ENCODE peak calls at places on chromosomes 4 and X, in ten cellular contexts. R is ureter, B is cardiac muscle cell, E is NCI-H2029, N is ACHN, C is body of pancreas, I is cerebellar cortex, U is DMS53, Q is M059J, P is EL. D is an unnamed sample.

GRCh38 chr4:84379881-84380618 is 119.0 kb downstream of the NKX6-1 start:
- DNase-seq in I (no peak), N (peak; percentile 94), P (peak; percentile 61), R (no peak), B (peak; percentile 7), C (no peak), U (no peak), Q (peak; percentile 48), E (no peak), D (no peak)

GRCh38 chr4:110587666-110588285 is 35.1 kb downstream of the PITX2 start:
- DNase-seq in R (no peak), B (no peak), N (no peak), P (no peak), Q (no peak), U (no peak), I (no peak), E (no peak), C (no peak), D (no peak)

GRCh38 chr4:386708-387105 is 49.1 kb downstream of the ZNF141 start:
- DNase-seq in B (no peak), P (no peak), E (no peak), N (no peak), I (no peak), U (no peak), C (no peak), Q (no peak), R (no peak), D (no peak)

GRCh38 chrX:76253432-76253831 is 80.6 kb downstream of the PBDC1 start:
- DNase-seq in U (peak; percentile 58), R (no peak), P (peak; percentile 33), E (no peak), B (peak; percentile 53), N (peak; percentile 30), C (peak; percentile 11), Q (peak; percentile 64), I (peak; percentile 44), D (no peak)

GRCh38 chr4:173319696-173320095 is 14.5 kb downstream of the HMGB2 start:
- DNase-seq in R (no peak), U (no peak), N (no peak), B (peak; percentile 79), E (no peak), C (no peak), Q (no peak), I (no peak), P (no peak), D (no peak)

GRCh38 chr4:77342170-77342810 is 185.3 kb downstream of the CCNG2 start:
- DNase-seq in N (no peak), R (no peak), B (no peak), C (no peak), P (no peak), U (peak; percentile 13), Q (no peak), E (no peak), I (no peak), D (no peak)

GRCh38 chrX:137236837-137237236 is 203.0 kb upstream of the GPR101 start:
- DNase-seq in C (no peak), U (no peak), B (no peak), P (no peak), R (no peak), I (no peak), N (no peak), Q (no peak), E (no peak), D (no peak)

GRCh38 chrX:96181571-96181970 is 503.1 kb upstream of the DIAPH2 start:
- DNase-seq in C (no peak), N (no peak), I (no peak), B (no peak), Q (no peak), U (no peak), E (no peak), P (no peak), R (no peak), D (no peak)

GRCh38 chr4:122480023-122480422 is 23.5 kb upstream of the IL2 start:
- DNase-seq in R (no peak), Q (peak; percentile 81), P (peak; percentile 31), C (no peak), U (no peak), B (peak; percentile 84), E (no peak), N (peak; percentile 55), I (no peak), D (no peak)

GRCh38 chrX:124796989-124797388 is 450.6 kb downstream of the SH2D1A start:
- DNase-seq in I (no peak), B (no peak), Q (no peak), U (no peak), P (no peak), E (no peak), C (no peak), R (no peak), N (no peak), D (no peak)

GRCh38 chrX:10038585-10038984 is 71.4 kb downstream of the CLDN34 start:
- DNase-seq in C (no peak), U (no peak), R (no peak), B (no peak), N (no peak), P (no peak), E (no peak), I (no peak), Q (no peak), D (no peak)

GRCh38 chr4:21013501-21013900 is 313.2 kb downstream of the PACRGL start:
- DNase-seq in Q (no peak), U (no peak), N (no peak), R (no peak), B (no peak), P (no peak), C (no peak), I (no peak), E (no peak), D (no peak)

GRCh38 chr4:174018236-174018635 is 265.2 kb downstream of the FBXO8 start:
- DNase-seq in R (no peak), N (no peak), I (no peak), U (peak; percentile 5), E (no peak), C (no peak), Q (no peak), P (no peak), B (no peak), D (no peak)

GRCh38 chr4:53431052-53431451 is 53.6 kb downstream of the FIP1L1 start:
- DNase-seq in Q (no peak), B (no peak), E (no peak), P (no peak), I (no peak), U (no peak), C (no peak), N (no peak), R (no peak), D (no peak)

GRCh38 chrX:137432609-137433008 is 133.3 kb upstream of the ZIC3 start:
- DNase-seq in I (peak; percentile 46), R (no peak), P (no peak), B (no peak), U (peak; percentile 77), N (peak; percentile 1), C (no peak), E (peak; percentile 21), Q (peak; percentile 5), D (no peak)

GRCh38 chrX:87517571-87518141 is at the start of gene KLHL4:
- DNase-seq in C (no peak), P (no peak), B (peak; percentile 97), R (no peak), U (peak; percentile 82), I (no peak), N (peak; percentile 45), Q (peak; percentile 67), E (no peak), D (no peak)

GRCh38 chrX:72258174-72258573 is 18.9 kb downstream of the RPS4X start:
- DNase-seq in B (peak; percentile 77), R (no peak), I (no peak), E (no peak), U (peak; percentile 75), C (no peak), N (peak; percentile 28), Q (peak; percentile 73), P (peak; percentile 81), D (no peak)

GRCh38 chrX:69374569-69374968 is 129.6 kb upstream of the NALF2 start:
- DNase-seq in R (no peak), P (no peak), C (no peak), I (no peak), N (no peak), Q (no peak), U (no peak), B (peak; percentile 8), E (no peak), D (no peak)

GRCh38 chr4:77036206-77036605 is 39.6 kb downstream of the CCNI start:
- DNase-seq in R (no peak), U (no peak), I (no peak), N (no peak), E (no peak), P (peak; percentile 77), Q (peak; percentile 16), C (no peak), B (peak; percentile 93), D (no peak)

GRCh38 chrX:65596270-65596669 is 61.7 kb upstream of the LAS1L start:
- DNase-seq in N (no peak), P (peak; percentile 56), C (no peak), U (peak; percentile 36), Q (peak; percentile 89), I (no peak), R (no peak), E (no peak), B (peak; percentile 41), D (no peak)

GRCh38 chrX:12610079-12610478 is 181.1 kb upstream of the PRPS2 start:
- DNase-seq in Q (peak; percentile 91), C (no peak), P (peak; percentile 74), R (no peak), E (no peak), B (peak; percentile 60), I (no peak), N (peak; percentile 0), U (no peak), D (no peak)

GRCh38 chr4:32133141-32133540 is 1413.0 kb downstream of the PCDH7 start:
- DNase-seq in E (no peak), P (no peak), U (no peak), N (no peak), R (no peak), Q (no peak), B (no peak), I (no peak), C (no peak), D (no peak)

GRCh38 chr4:125355791-125356190 is 41.0 kb downstream of the FAT4 start:
- DNase-seq in R (no peak), E (no peak), P (no peak), Q (no peak), U (no peak), C (no peak), I (no peak), N (no peak), B (no peak), D (no peak)

GRCh38 chr4:113094802-113095201 is 45.3 kb downstream of the ANK2 start:
- DNase-seq in I (peak; percentile 64), N (peak; percentile 15), C (no peak), B (peak; percentile 9), P (no peak), R (no peak), Q (peak; percentile 6), E (no peak), U (peak; percentile 63), D (no peak)

GRCh38 chr4:41174444-41174843 is 39.9 kb downstream of the APBB2 start:
- DNase-seq in P (peak; percentile 22), I (no peak), E (no peak), Q (peak; percentile 51), R (no peak), C (no peak), N (no peak), B (peak; percentile 25), U (no peak), D (no peak)

GRCh38 chrX:2397648-2398340 is 103.0 kb downstream of the DHRSX start:
- DNase-seq in E (no peak), R (no peak), N (peak; percentile 33), I (no peak), C (no peak), U (no peak), Q (peak; percentile 63), B (peak; percentile 54), P (peak; percentile 64), D (no peak)

GRCh38 chrX:40262641-40263560 is 165.1 kb upstream of the BCOR start:
- DNase-seq in P (peak; percentile 79), I (no peak), B (peak; percentile 69), C (peak; percentile 8), E (no peak), U (no peak), R (no peak), N (peak; percentile 25), Q (peak; percentile 81), D (no peak)

GRCh38 chr4:23855912-23856605 is 33.8 kb downstream of the PPARGC1A start:
- DNase-seq in C (no peak), U (no peak), Q (peak; percentile 80), N (no peak), B (peak; percentile 26), I (no peak), E (no peak), P (no peak), R (no peak), D (no peak)